ENCODE peak calls at places on chromosomes 12 and 14, in nine cellular contexts. R, Y, L, A, H, S, W, E and B are unnamed samples.

GRCh38 chr12:114166360-114166759 is 200.2 kb upstream of the RBM19 start:
- DNase-seq in S (no peak), L (no peak), E (peak; percentile 41), Y (no peak), W (no peak), H (peak; percentile 2), R (no peak), A (peak; percentile 10), B (peak; percentile 54)

GRCh38 chr14:44657153-44657552 is 150.1 kb upstream of the FSCB start:
- DNase-seq in E (no peak), Y (no peak), R (no peak), W (no peak), A (no peak), H (no peak), S (no peak), L (no peak), B (no peak)

GRCh38 chr12:79782197-79782890 is 91.6 kb upstream of the PAWR start:
- DNase-seq in H (peak; percentile 59), R (peak; percentile 31), Y (no peak), S (no peak), L (no peak), A (no peak), W (no peak), E (no peak), B (peak; percentile 66)

GRCh38 chr14:20302042-20302761 is 3.5 kb downstream of the TTC5 start:
- DNase-seq in R (no peak), E (peak; percentile 56), W (no peak), A (no peak), H (peak; percentile 28), S (no peak), L (no peak), Y (no peak), B (peak; percentile 19)

GRCh38 chr14:70416717-70417349 is at the start of gene SYNJ2BP:
- DNase-seq in A (peak; percentile 62), H (peak; percentile 68), W (peak; percentile 34), L (peak; percentile 85), R (peak; percentile 74), E (peak; percentile 85), S (peak; percentile 85), Y (peak; percentile 43), B (peak; percentile 71)

GRCh38 chr14:68807148-68807600 is 14.3 kb upstream of the ZFP36L1 start:
- DNase-seq in L (no peak), R (peak; percentile 95), S (no peak), H (peak; percentile 93), E (peak; percentile 87), A (peak; percentile 63), W (no peak), Y (no peak), B (peak; percentile 97)

GRCh38 chr12:114812858-114813761 is 129.1 kb upstream of the TBX3 start:
- DNase-seq in H (peak; percentile 84), R (no peak), L (no peak), Y (no peak), E (peak; percentile 72), W (no peak), S (no peak), A (no peak), B (peak; percentile 76)

GRCh38 chr12:101957251-101957650 is 79.9 kb downstream of the DRAM1 start:
- DNase-seq in Y (no peak), R (no peak), L (no peak), S (no peak), W (no peak), E (no peak), H (no peak), A (no peak), B (no peak)

GRCh38 chr12:94534761-94535613 is 75.3 kb upstream of the CEP83 start:
- DNase-seq in S (no peak), E (no peak), L (no peak), Y (no peak), W (no peak), A (no peak), H (no peak), R (no peak), B (no peak)